ENCODE peak calls at places on chromosomes 2 and 18, in seven cellular contexts. F is heart right ventricle, A is A549, E is AG04449, P is fibroblast of mammary gland, K is GM20000, H is fibroblast of lung. U is an unnamed sample.

GRCh38 chr2:110874565-110875383 is 142.4 kb downstream of the ACOXL start:
- DNase-seq in P (no peak), F (no peak), E (no peak), K (peak; percentile 42), H (no peak), A (no peak), U (no peak)

GRCh38 chr18:63788447-63789096 is 13.4 kb downstream of the SERPINB7 start:
- DNase-seq in K (no peak), A (peak; percentile 2), F (no peak), P (peak; percentile 95), E (peak; percentile 82), H (peak; percentile 79), U (no peak)

GRCh38 chr2:194445226-194445625 is 1211.8 kb upstream of the SLC39A10 start:
- DNase-seq in K (no peak), A (no peak), P (no peak), H (no peak), E (no peak), F (no peak), U (no peak)

GRCh38 chr2:54570925-54571694 is 115.0 kb downstream of the SPTBN1 start:
- DNase-seq in P (peak; percentile 92), K (peak; percentile 65), E (no peak), F (peak; percentile 61), A (peak; percentile 71), H (peak; percentile 88), U (no peak)

GRCh38 chr2:239204876-239205468 is 195.8 kb downstream of the HDAC4 start:
- DNase-seq in H (no peak), A (no peak), K (no peak), P (no peak), E (no peak), F (no peak), U (no peak)

GRCh38 chr2:28419003-28419704 is 26.5 kb downstream of the FOSL2 start:
- DNase-seq in F (no peak), A (no peak), E (no peak), K (peak; percentile 45), P (no peak), H (no peak), U (no peak)

GRCh38 chr2:62817995-62818713 is 112.6 kb downstream of the EHBP1 start:
- DNase-seq in K (no peak), F (no peak), H (no peak), E (no peak), A (no peak), P (peak; percentile 73), U (no peak)

GRCh38 chr2:219058541-219059374 is 2.0 kb downstream of the IHH start:
- DNase-seq in K (peak; percentile 45), E (no peak), P (no peak), H (no peak), F (peak; percentile 33), A (no peak), U (peak; percentile 48)

GRCh38 chr2:136117909-136118818 is at the start of gene CXCR4:
- DNase-seq in F (peak; percentile 76), K (peak; percentile 92), P (peak; percentile 15), H (peak; percentile 28), E (no peak), A (peak; percentile 49), U (peak; percentile 94)

GRCh38 chr2:209334188-209335017 is 89.4 kb upstream of the MAP2 start:
- DNase-seq in A (peak; percentile 6), K (peak; percentile 30), H (peak; percentile 69), P (peak; percentile 60), F (peak; percentile 57), E (no peak), U (peak; percentile 63)

GRCh38 chr2:56483081-56483480 is 299.3 kb downstream of the CCDC85A start:
- DNase-seq in K (no peak), A (no peak), E (no peak), P (no peak), H (no peak), F (no peak), U (no peak)

GRCh38 chr2:217261452-217261851 is 401.6 kb upstream of the TNP1 start:
- DNase-seq in E (no peak), F (peak; percentile 27), P (no peak), H (no peak), A (no peak), K (no peak), U (no peak)

GRCh38 chr2:191245869-191246531 is 796 bp downstream of the MYO1B start:
- DNase-seq in A (peak; percentile 61), F (peak; percentile 81), P (peak; percentile 60), H (peak; percentile 67), K (peak; percentile 17), E (no peak), U (peak; percentile 92)

GRCh38 chr2:37768491-37768925 is 97.1 kb upstream of the CDC42EP3 start:
- DNase-seq in K (no peak), A (peak; percentile 53), F (peak; percentile 22), H (peak; percentile 92), P (peak; percentile 90), E (peak; percentile 91), U (no peak)

GRCh38 chr2:220966636-220967035 is 605.5 kb downstream of the EPHA4 start:
- DNase-seq in K (no peak), A (no peak), P (peak; percentile 73), H (peak; percentile 72), F (no peak), E (peak; percentile 67), U (no peak)

GRCh38 chr2:3456125-3456524 is 63.2 kb downstream of the ADI1 start:
- DNase-seq in A (no peak), F (no peak), H (no peak), E (no peak), P (no peak), K (no peak), U (no peak)

GRCh38 chr18:50190236-50190635 is 4.7 kb downstream of the MYO5B start:
- DNase-seq in F (no peak), P (peak; percentile 45), H (no peak), K (no peak), A (no peak), E (no peak), U (no peak)

GRCh38 chr2:232988444-232988843 is 24.6 kb downstream of the NGEF start:
- DNase-seq in H (peak; percentile 96), A (peak; percentile 96), K (no peak), E (peak; percentile 78), P (peak; percentile 98), F (no peak), U (no peak)

GRCh38 chr18:44518091-44518490 is 162.6 kb upstream of the SETBP1 start:
- DNase-seq in P (peak; percentile 53), A (no peak), K (no peak), E (no peak), H (peak; percentile 31), F (no peak), U (no peak)

GRCh38 chr2:125070726-125071505 is 1045.8 kb downstream of the CNTNAP5 start:
- DNase-seq in E (no peak), A (no peak), F (no peak), K (no peak), H (no peak), P (no peak), U (no peak)

GRCh38 chr2:125073440-125073839 is 1048.4 kb downstream of the CNTNAP5 start:
- DNase-seq in H (no peak), F (no peak), E (no peak), K (no peak), A (no peak), P (no peak), U (no peak)
- TF ChIP-seq CTCF in H (no peak), F (no peak), E (no peak), K (no peak), A (no peak), P (no peak), U (no peak)

GRCh38 chr2:71190959-71191943 is 35.7 kb downstream of the PAIP2B start:
- DNase-seq in H (peak; percentile 33), K (no peak), P (peak; percentile 25), A (no peak), F (peak; percentile 12), E (no peak), U (no peak)
- TF ChIP-seq CTCF in H (peak; percentile 7), K (no peak), P (peak; percentile 21), A (peak; percentile 55), F (peak; percentile 21), E (peak; percentile 23), U (no peak)

DNA sequence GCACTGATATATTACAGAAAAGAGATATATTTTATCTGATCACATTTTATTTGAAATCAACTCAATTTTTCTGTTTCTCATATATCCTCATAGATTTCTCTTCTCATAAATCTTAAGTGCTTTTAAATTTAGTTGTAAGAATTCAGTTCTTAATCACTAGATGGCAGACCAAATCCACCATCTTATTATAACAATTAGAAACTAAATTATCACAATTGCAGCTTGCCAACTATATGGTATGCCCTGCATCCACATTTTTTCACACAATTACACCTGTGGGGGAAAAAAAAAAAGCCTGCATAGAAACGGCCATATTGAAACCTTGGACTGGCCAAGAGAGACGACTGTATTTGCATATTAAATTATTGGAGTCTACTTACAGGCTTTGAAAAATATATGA is 64.4 kb downstream of the COL5A2 start:
- DNase-seq in H (peak; percentile 69), P (peak; percentile 56), E (no peak), A (no peak), K (no peak), F (no peak), U (no peak)
- TF ChIP-seq CTCF in H (no peak), P (no peak), E (no peak), A (peak; percentile 51), K (no peak), F (peak; percentile 11), U (no peak)

DNA sequence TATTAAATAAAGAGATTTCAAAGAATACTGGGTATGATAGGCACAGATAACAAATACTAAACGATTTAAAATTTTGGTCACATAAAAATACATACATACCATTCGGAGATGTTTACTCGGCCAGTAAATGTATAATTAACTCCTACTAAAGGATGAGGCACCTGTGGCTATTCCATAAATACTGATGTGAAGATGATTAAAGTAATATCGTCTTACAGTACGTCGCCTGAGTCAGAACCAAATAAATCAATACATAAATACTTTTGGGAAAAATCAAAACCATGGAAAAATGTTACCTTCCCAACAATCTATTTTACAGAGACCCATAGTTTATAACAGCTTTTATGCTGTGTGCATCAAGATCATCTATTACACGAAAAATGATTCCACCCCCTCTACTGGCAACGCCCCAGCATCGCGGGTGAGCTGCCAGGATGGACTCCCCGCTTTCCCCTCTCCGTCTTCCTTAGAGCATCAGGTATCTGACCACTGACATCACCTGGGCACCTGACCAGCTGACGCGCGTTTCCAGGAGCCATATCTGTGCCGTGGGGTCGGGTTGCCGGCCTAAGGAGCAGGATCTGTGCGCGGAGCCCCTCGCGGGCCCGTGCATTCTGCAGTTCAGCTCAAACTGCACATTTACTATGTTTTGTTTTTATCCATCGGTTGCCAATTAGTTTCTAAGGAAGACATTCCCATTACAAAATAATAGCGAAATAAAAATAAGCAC is 970 bp downstream of the ICA1L start:
- DNase-seq in E (no peak), H (peak; percentile 46), F (peak; percentile 60), P (peak; percentile 48), A (peak; percentile 57), K (peak; percentile 83), U (peak; percentile 49)
- TF ChIP-seq CTCF in E (peak; percentile 48), H (peak; percentile 9), F (peak; percentile 33), P (peak; percentile 34), A (peak; percentile 56), K (peak; percentile 57), U (peak; percentile 55)

DNA sequence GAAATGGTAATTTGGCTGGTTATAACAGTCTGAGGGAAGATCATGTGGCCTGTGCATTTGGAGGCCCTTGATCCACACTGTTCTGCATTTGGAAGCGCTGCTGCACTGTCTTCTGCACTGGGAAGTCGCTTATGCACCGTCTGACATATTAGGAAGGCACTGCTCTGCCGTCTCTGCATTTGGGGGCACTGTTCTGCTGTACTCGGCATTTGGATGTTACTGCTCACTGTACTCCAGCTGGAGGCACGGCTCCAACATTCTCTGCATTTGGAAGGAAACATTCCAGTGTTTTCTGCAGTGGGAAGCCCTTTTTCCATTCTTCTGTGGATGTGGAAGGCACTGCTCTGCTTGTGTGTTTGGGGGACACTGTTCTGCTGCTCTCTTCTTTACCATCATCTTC is 9.6 kb upstream of the PROM2 start:
- DNase-seq in F (no peak), H (peak; percentile 33), E (no peak), A (no peak), P (no peak), K (no peak), U (no peak)
- TF ChIP-seq CTCF in F (no peak), H (no peak), E (no peak), A (no peak), P (no peak), K (no peak), U (no peak)

U was measured in nephron progenitor cell.